ENCODE peak calls at places on chromosomes 4 and X, in eight cellular contexts. O is HCT116, A is PC-3, D is GM23248, C is OCI-LY7, G is SK-N-SH, Z is MM.1S, H is hepatocyte. U is an unnamed sample. For H3K9me3 and H3K79me2, the result is how much of the 10 kb centered on the place peaks cover.

GRCh38 chr4:82797591-82798081 is 960 bp downstream of the SCD5 start:
- DNase-seq in O (no peak), A (no peak), D (peak), C (no peak), G (peak), Z (no peak), H (no peak), U (peak)

GRCh38 chr4:71453516-71453915 is 114.7 kb downstream of the SLC4A4 start:
- DNase-seq in O (no peak), A (no peak), D (no peak), C (no peak), G (no peak), Z (no peak), H (no peak), U (no peak)

GRCh38 chrX:100615015-100615414 is 21.6 kb downstream of the TSPAN6 start:
- DNase-seq in O (peak), A (peak), D (peak), C (no peak), G (peak), Z (peak), H (peak), U (peak)

GRCh38 chr4:149120331-149121014 is 678.3 kb upstream of the NR3C2 start:
- DNase-seq in O (no peak), A (no peak), D (peak), C (no peak), G (no peak), Z (no peak), H (no peak), U (no peak)

GRCh38 chr4:31655328-31655727 is 935.2 kb downstream of the PCDH7 start:
- DNase-seq in O (no peak), A (peak), D (no peak), C (no peak), G (no peak), Z (no peak), H (no peak), U (no peak)

GRCh38 chrX:41723305-41723704 is 676 bp upstream of the GPR82 start:
- DNase-seq in O (no peak), A (no peak), D (peak), C (no peak), G (no peak), Z (no peak), H (no peak), U (no peak)

GRCh38 chrX:119654112-119654531 is 38.8 kb downstream of the SEPTIN6 start:
- DNase-seq in O (no peak), A (no peak), D (peak), C (no peak), G (peak), Z (no peak), H (peak), U (peak)

GRCh38 chrX:100376581-100376980 is 33.5 kb downstream of the PCDH19 start:
- DNase-seq in O (no peak), A (no peak), D (peak), C (no peak), G (no peak), Z (no peak), H (no peak), U (no peak)

GRCh38 chrX:113400193-113400704 is 559.6 kb upstream of the AMOT start:
- DNase-seq in O (peak), A (peak), D (peak), C (no peak), G (no peak), Z (no peak), H (peak), U (peak)

GRCh38 chr4:821181-821591 is 4.7 kb downstream of the CPLX1 start:
- DNase-seq in O (no peak), A (no peak), D (no peak), C (no peak), G (no peak), Z (no peak), H (no peak), U (no peak)

GRCh38 chr4:1082215-1083182 is 30.9 kb downstream of the RNF212 start:
- DNase-seq in O (no peak), A (peak), D (peak), C (no peak), G (no peak), Z (peak), H (peak), U (no peak)

GRCh38 chrX:30533261-30533660 is 44.3 kb downstream of the TASL start:
- DNase-seq in O (no peak), A (peak), D (peak), C (no peak), G (no peak), Z (no peak), H (no peak), U (no peak)

GRCh38 chr4:150828159-150828558 is 186.9 kb downstream of the LRBA start:
- DNase-seq in O (no peak), A (no peak), D (no peak), C (no peak), G (no peak), Z (peak), H (no peak), U (no peak)

GRCh38 chr4:183984561-183984960 is 79.5 kb downstream of the STOX2 start:
- DNase-seq in O (no peak), A (no peak), D (no peak), C (no peak), G (no peak), Z (no peak), H (no peak), U (no peak)

GRCh38 chr4:173526034-173526482 is 4.0 kb downstream of the HAND2 start:
- DNase-seq in O (no peak), A (no peak), D (peak), C (no peak), G (peak), Z (no peak), H (no peak), U (peak)
- TF ChIP-seq EZH2phosphoT487 in O (no peak), A (no peak), D (no peak), C (no peak), G (no peak), Z (no peak), H (no peak), U (peak)

DNA sequence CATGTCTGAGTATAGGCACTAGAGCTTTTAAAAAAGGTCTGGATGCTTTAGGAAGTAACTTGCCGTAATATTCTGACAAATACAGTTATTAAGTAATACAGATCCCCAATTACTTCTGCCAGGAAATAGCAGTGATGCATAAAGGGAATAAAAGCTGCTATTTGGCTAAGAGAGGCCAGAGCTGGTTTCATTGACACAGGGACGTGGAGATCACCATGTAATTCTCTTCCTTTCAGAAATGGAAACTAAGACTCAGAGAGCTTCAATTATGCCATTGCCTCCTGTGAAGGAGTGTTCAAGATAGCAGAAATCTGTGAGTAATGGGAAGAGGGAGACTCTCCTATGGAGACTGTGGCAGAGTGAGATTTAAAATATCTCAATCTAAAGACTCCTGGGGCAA is 238.1 kb downstream of the SLITRK2 start:
- DNase-seq in O (no peak), A (no peak), D (no peak), C (no peak), G (no peak), Z (no peak), H (no peak), U (no peak)
- H3K9me3 ChIP-seq in O (under half), A (under half), D (under half), C (under half), G (under half), Z (under half), H (under half), U (under half)

DNA sequence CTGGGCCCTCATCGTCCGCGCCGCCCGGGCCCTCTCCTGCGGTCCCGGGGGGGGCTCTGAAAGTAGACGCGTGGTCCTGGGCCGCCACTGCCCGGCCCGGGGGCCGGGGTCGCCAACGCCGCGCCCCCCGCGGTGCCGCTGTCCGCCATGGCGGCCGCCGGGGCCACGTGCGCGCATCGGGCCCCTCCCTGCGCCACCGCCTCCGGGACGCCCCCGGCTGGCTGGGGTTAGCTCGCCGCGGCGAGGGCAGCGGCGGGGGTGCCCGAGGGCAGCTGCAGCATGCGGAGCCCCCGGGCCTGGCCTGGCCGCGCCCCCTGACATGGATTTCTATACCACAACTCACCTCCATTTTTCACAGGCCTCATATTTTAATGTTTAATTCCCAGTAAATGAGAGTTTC is 61.8 kb downstream of the ELF2 start:
- DNase-seq in O (no peak), A (no peak), D (no peak), C (no peak), G (no peak), Z (no peak), H (no peak), U (no peak)
- H3K79me2 ChIP-seq in O (under half), A (under half), D (under half), C (under half), G (under half), Z (under half), H (under half), U (under half)

DNA sequence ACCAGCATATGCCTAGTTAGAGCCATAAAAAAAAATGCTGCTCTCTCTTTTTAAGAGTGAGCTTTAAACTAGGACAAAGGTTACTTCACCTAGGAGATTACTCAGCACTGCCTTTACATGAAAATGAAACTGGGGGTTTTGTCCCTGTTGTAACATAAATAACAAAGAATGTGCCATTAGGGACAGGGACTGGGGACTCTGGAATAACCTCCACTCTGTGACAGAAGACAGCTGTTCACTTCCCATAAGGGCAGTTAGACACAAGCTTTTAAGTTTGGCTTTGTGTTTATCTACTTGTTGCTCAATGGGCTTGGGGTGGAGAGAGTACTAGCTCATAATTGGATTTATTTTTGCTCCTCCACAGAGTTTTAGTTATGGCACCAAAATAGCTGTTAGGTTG is 11.9 kb downstream of the ENPEP start:
- DNase-seq in O (no peak), A (peak), D (peak), C (no peak), G (no peak), Z (peak), H (peak), U (no peak)
- TF ChIP-seq EZH2phosphoT487 in O (no peak), A (no peak), D (no peak), C (no peak), G (no peak), Z (no peak), H (no peak), U (no peak)